ENCODE peak calls at places on chromosomes 7 and 10, in nine cellular contexts. One of them, this sample, is unnamed.

GRCh38 chr10:36647540-36647939 is 477.9 kb upstream of the ANKRD30A start:
- DNase-seq in germinal center: no peak
- DNase-seq in activated T-cell treated with anti-CD3 and anti-CD28 coated beads for 1 hour: no peak
- DNase-seq in NCI-H1105: no peak
- DNase-seq in cardiac septum: no peak
- DNase-seq in A549: no peak
- DNase-seq in fibroblast of villous mesenchyme: no peak
- DNase-seq in fibroblast of lung: no peak
- DNase-seq in amniotic epithelial cell: no peak
- DNase-seq in this sample: no peak

GRCh38 chr7:2103071-2103898 is 129.5 kb downstream of the MAD1L1 start:
- DNase-seq in germinal center: no peak
- DNase-seq in activated T-cell treated with anti-CD3 and anti-CD28 coated beads for 1 hour: no peak
- DNase-seq in NCI-H1105: no peak
- DNase-seq in cardiac septum: no peak
- DNase-seq in A549: no peak
- DNase-seq in fibroblast of villous mesenchyme: no peak
- DNase-seq in fibroblast of lung: no peak
- DNase-seq in amniotic epithelial cell: no peak
- DNase-seq in this sample: no peak

GRCh38 chr7:6489612-6490011 is 41.9 kb upstream of the DAGLB start:
- DNase-seq in germinal center: no peak
- DNase-seq in activated T-cell treated with anti-CD3 and anti-CD28 coated beads for 1 hour: no peak
- DNase-seq in NCI-H1105: no peak
- DNase-seq in cardiac septum: no peak
- DNase-seq in A549: peak
- DNase-seq in fibroblast of villous mesenchyme: no peak
- DNase-seq in fibroblast of lung: no peak
- DNase-seq in amniotic epithelial cell: no peak
- DNase-seq in this sample: no peak

GRCh38 chr7:116617878-116618277 is 54.1 kb upstream of the MET start:
- DNase-seq in germinal center: no peak
- DNase-seq in activated T-cell treated with anti-CD3 and anti-CD28 coated beads for 1 hour: no peak
- DNase-seq in NCI-H1105: no peak
- DNase-seq in cardiac septum: no peak
- DNase-seq in A549: no peak
- DNase-seq in fibroblast of villous mesenchyme: no peak
- DNase-seq in fibroblast of lung: no peak
- DNase-seq in amniotic epithelial cell: no peak
- DNase-seq in this sample: no peak

GRCh38 chr7:123734498-123734897 is 14.3 kb downstream of the WASL start:
- DNase-seq in germinal center: no peak
- DNase-seq in activated T-cell treated with anti-CD3 and anti-CD28 coated beads for 1 hour: no peak
- DNase-seq in NCI-H1105: no peak
- DNase-seq in cardiac septum: no peak
- DNase-seq in A549: no peak
- DNase-seq in fibroblast of villous mesenchyme: no peak
- DNase-seq in fibroblast of lung: no peak
- DNase-seq in amniotic epithelial cell: no peak
- DNase-seq in this sample: no peak

GRCh38 chr10:100100651-100101525 is 19.2 kb upstream of the CPN1 start:
- DNase-seq in germinal center: no peak
- DNase-seq in activated T-cell treated with anti-CD3 and anti-CD28 coated beads for 1 hour: no peak
- DNase-seq in NCI-H1105: no peak
- DNase-seq in cardiac septum: no peak
- DNase-seq in A549: peak
- DNase-seq in fibroblast of villous mesenchyme: peak
- DNase-seq in fibroblast of lung: peak
- DNase-seq in amniotic epithelial cell: peak
- DNase-seq in this sample: peak

GRCh38 chr7:76073335-76073990 is 25.6 kb downstream of the MDH2 start:
- DNase-seq in germinal center: no peak
- DNase-seq in activated T-cell treated with anti-CD3 and anti-CD28 coated beads for 1 hour: no peak
- DNase-seq in NCI-H1105: no peak
- DNase-seq in cardiac septum: no peak
- DNase-seq in A549: no peak
- DNase-seq in fibroblast of villous mesenchyme: no peak
- DNase-seq in fibroblast of lung: no peak
- DNase-seq in amniotic epithelial cell: no peak
- DNase-seq in this sample: no peak

GRCh38 chr7:140683657-140684056 is 10.9 kb downstream of the ADCK2 start:
- DNase-seq in germinal center: no peak
- DNase-seq in activated T-cell treated with anti-CD3 and anti-CD28 coated beads for 1 hour: no peak
- DNase-seq in NCI-H1105: no peak
- DNase-seq in cardiac septum: peak
- DNase-seq in A549: no peak
- DNase-seq in fibroblast of villous mesenchyme: no peak
- DNase-seq in fibroblast of lung: no peak
- DNase-seq in amniotic epithelial cell: no peak
- DNase-seq in this sample: no peak

GRCh38 chr7:40847921-40848320 is 713.1 kb downstream of the SUGCT start:
- DNase-seq in germinal center: no peak
- DNase-seq in activated T-cell treated with anti-CD3 and anti-CD28 coated beads for 1 hour: no peak
- DNase-seq in NCI-H1105: no peak
- DNase-seq in cardiac septum: no peak
- DNase-seq in A549: no peak
- DNase-seq in fibroblast of villous mesenchyme: no peak
- DNase-seq in fibroblast of lung: no peak
- DNase-seq in amniotic epithelial cell: no peak
- DNase-seq in this sample: peak

GRCh38 chr7:137423321-137423720 is 79.8 kb upstream of the PTN start:
- DNase-seq in germinal center: no peak
- DNase-seq in activated T-cell treated with anti-CD3 and anti-CD28 coated beads for 1 hour: no peak
- DNase-seq in NCI-H1105: no peak
- DNase-seq in cardiac septum: no peak
- DNase-seq in A549: no peak
- DNase-seq in fibroblast of villous mesenchyme: peak
- DNase-seq in fibroblast of lung: peak
- DNase-seq in amniotic epithelial cell: peak
- DNase-seq in this sample: peak

GRCh38 chr7:70153946-70154345 is 555.7 kb downstream of the AUTS2 start:
- DNase-seq in germinal center: no peak
- DNase-seq in activated T-cell treated with anti-CD3 and anti-CD28 coated beads for 1 hour: no peak
- DNase-seq in NCI-H1105: no peak
- DNase-seq in cardiac septum: no peak
- DNase-seq in A549: no peak
- DNase-seq in fibroblast of villous mesenchyme: no peak
- DNase-seq in fibroblast of lung: no peak
- DNase-seq in amniotic epithelial cell: no peak
- DNase-seq in this sample: no peak

GRCh38 chr7:116809636-116810266 is 52.6 kb upstream of the CAPZA2 start:
- DNase-seq in germinal center: peak
- DNase-seq in activated T-cell treated with anti-CD3 and anti-CD28 coated beads for 1 hour: no peak
- DNase-seq in NCI-H1105: peak
- DNase-seq in cardiac septum: no peak
- DNase-seq in A549: peak
- DNase-seq in fibroblast of villous mesenchyme: peak
- DNase-seq in fibroblast of lung: peak
- DNase-seq in amniotic epithelial cell: peak
- DNase-seq in this sample: peak

GRCh38 chr7:150406565-150407421 is 27.7 kb downstream of the ZNF775 start:
- DNase-seq in germinal center: peak
- DNase-seq in activated T-cell treated with anti-CD3 and anti-CD28 coated beads for 1 hour: no peak
- DNase-seq in NCI-H1105: no peak
- DNase-seq in cardiac septum: peak
- DNase-seq in A549: no peak
- DNase-seq in fibroblast of villous mesenchyme: peak
- DNase-seq in fibroblast of lung: no peak
- DNase-seq in amniotic epithelial cell: peak
- DNase-seq in this sample: no peak

GRCh38 chr7:33886100-33886623 is 19.2 kb upstream of the BMPER start:
- DNase-seq in germinal center: no peak
- DNase-seq in activated T-cell treated with anti-CD3 and anti-CD28 coated beads for 1 hour: no peak
- DNase-seq in NCI-H1105: no peak
- DNase-seq in cardiac septum: no peak
- DNase-seq in A549: peak
- DNase-seq in fibroblast of villous mesenchyme: peak
- DNase-seq in fibroblast of lung: no peak
- DNase-seq in amniotic epithelial cell: no peak
- DNase-seq in this sample: no peak

GRCh38 chr7:112383671-112384417 is 66.4 kb upstream of the IFRD1 start:
- DNase-seq in germinal center: no peak
- DNase-seq in activated T-cell treated with anti-CD3 and anti-CD28 coated beads for 1 hour: no peak
- DNase-seq in NCI-H1105: no peak
- DNase-seq in cardiac septum: no peak
- DNase-seq in A549: no peak
- DNase-seq in fibroblast of villous mesenchyme: peak
- DNase-seq in fibroblast of lung: peak
- DNase-seq in amniotic epithelial cell: no peak
- DNase-seq in this sample: no peak